ENCODE peak calls at places on chromosome 22, in nine cellular contexts. O is A549; Z is fibroblast of pulmonary artery; C is CD8-positive, alpha-beta T cell; H is HFFc6; P is gastrocnemius medialis; B is retinal pigment epithelial cell; R is fibroblast of lung; G is GM06990. A is an unnamed sample.

GRCh38 chr22:32448980-32449379 is 15.3 kb downstream of the BPIFC start:
- DNase-seq in O (no peak), Z (no peak), C (no peak), H (no peak), P (no peak), B (no peak), R (no peak), G (no peak), A (no peak)

GRCh38 chr22:50485221-50486131 is 1.2 kb upstream of the MIOX start:
- DNase-seq in O (no peak), Z (no peak), C (no peak), H (peak), P (no peak), B (no peak), R (no peak), G (peak), A (no peak)

GRCh38 chr22:27820896-27821866 is 19.6 kb upstream of the MN1 start:
- DNase-seq in O (no peak), Z (no peak), C (no peak), H (no peak), P (no peak), B (peak), R (peak), G (no peak), A (no peak)

GRCh38 chr22:42613869-42614268 is 814 bp downstream of the POLDIP3 start:
- DNase-seq in O (no peak), Z (no peak), C (no peak), H (no peak), P (no peak), B (no peak), R (peak), G (no peak), A (no peak)

GRCh38 chr22:36823177-36823839 is 6.5 kb upstream of the PVALB start:
- DNase-seq in O (no peak), Z (peak), C (no peak), H (no peak), P (no peak), B (no peak), R (peak), G (no peak), A (no peak)

GRCh38 chr22:49992921-49993648 is 19.5 kb downstream of the IL17REL start:
- DNase-seq in O (peak), Z (peak), C (peak), H (peak), P (peak), B (no peak), R (peak), G (no peak), A (peak)

GRCh38 chr22:21673534-21674321 is 7.9 kb downstream of the PPIL2 start:
- DNase-seq in O (no peak), Z (no peak), C (no peak), H (no peak), P (no peak), B (no peak), R (no peak), G (no peak), A (no peak)

GRCh38 chr22:42080287-42080686 is 787 bp downstream of the SMDT1 start:
- DNase-seq in O (no peak), Z (peak), C (no peak), H (peak), P (no peak), B (peak), R (peak), G (no peak), A (no peak)

GRCh38 chr22:32644252-32645100 is 157.0 kb upstream of the TIMP3 start:
- DNase-seq in O (no peak), Z (peak), C (peak), H (no peak), P (peak), B (no peak), R (peak), G (peak), A (no peak)

GRCh38 chr22:49959782-49960158 is 802 bp upstream of the PIM3 start:
- DNase-seq in O (no peak), Z (no peak), C (no peak), H (peak), P (peak), B (no peak), R (peak), G (no peak), A (no peak)

GRCh38 chr22:28141614-28142013 is 222.6 kb upstream of the PITPNB start:
- DNase-seq in O (no peak), Z (peak), C (no peak), H (peak), P (no peak), B (peak), R (peak), G (no peak), A (no peak)

GRCh38 chr22:49587987-49588386 is 239.7 kb downstream of the BRD1 start:
- DNase-seq in O (no peak), Z (no peak), C (no peak), H (no peak), P (peak), B (no peak), R (no peak), G (no peak), A (no peak)

GRCh38 chr22:45246060-45246985 is 5.6 kb upstream of the KIAA0930 start:
- DNase-seq in O (peak), Z (peak), C (no peak), H (peak), P (no peak), B (peak), R (peak), G (no peak), A (no peak)

GRCh38 chr22:45031629-45032403 is 22.0 kb upstream of the PHF21B start:
- DNase-seq in O (no peak), Z (no peak), C (no peak), H (no peak), P (no peak), B (no peak), R (no peak), G (no peak), A (no peak)

GRCh38 chr22:45319319-45319675 is 9.6 kb downstream of the FAM118A start:
- DNase-seq in O (no peak), Z (peak), C (no peak), H (no peak), P (no peak), B (no peak), R (peak), G (no peak), A (no peak)

GRCh38 chr22:19801340-19802000 is 40.9 kb downstream of the TBX1 start:
- DNase-seq in O (no peak), Z (no peak), C (no peak), H (no peak), P (no peak), B (no peak), R (peak), G (no peak), A (no peak)

GRCh38 chr22:48660795-48661740 is 1166.6 kb downstream of the BRD1 start:
- DNase-seq in O (no peak), Z (no peak), C (no peak), H (no peak), P (no peak), B (no peak), R (no peak), G (no peak), A (no peak)

DNA sequence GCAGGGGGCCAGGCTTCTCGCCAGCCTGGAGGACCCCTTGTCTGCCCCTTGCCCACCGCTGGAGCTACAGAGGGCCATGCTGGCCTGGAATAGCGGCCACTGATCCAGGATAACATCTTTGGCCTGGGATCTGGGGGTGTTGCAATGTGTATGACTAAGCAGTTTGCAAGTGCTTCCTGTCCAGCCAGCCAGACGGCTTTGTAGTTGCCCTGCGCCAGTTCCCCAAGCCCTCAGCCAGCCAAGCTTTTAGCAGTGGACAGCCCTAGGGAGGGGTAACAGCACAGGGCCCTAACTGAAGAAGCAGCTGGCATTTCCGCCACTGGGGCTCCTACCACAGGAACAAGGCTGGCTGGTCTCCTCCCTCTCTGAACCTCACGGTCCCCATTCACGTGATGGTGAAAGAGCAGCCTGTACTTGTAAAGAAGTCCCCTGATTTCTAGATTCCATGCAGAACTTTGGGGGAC is 32.1 kb downstream of the UQCR10 start:
- DNase-seq in O (peak), Z (peak), C (no peak), H (peak), P (peak), B (peak), R (peak), G (no peak), A (peak)
- TF ChIP-seq CTCF in O (no peak), Z (no peak), C (no peak), H (no peak), P (no peak), B (no peak), R (no peak), G (no peak), A (no peak)

DNA sequence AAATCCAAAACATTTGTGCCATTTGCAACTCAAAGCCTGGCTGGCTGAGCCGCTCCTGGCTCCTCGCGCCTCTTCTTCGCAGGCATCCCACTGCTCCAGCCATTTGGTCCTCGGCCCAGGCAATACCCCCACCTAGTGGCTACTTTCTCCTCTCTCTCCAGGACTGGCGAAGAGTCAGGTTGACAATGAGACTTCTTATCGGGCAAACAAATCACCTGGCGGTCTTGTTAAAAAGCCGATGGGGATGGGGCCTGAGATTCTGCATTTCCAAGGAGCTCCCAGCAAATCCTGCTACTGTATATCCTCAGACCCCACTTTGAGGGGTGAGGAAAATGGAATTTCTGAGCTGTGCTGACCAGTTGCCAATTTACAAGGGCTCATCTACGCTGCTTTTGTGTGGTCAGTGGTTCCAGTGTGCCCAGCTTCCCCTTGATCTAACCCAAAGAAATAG is 89.0 kb downstream of the ISX start:
- DNase-seq in O (peak), Z (peak), C (no peak), H (peak), P (no peak), B (peak), R (peak), G (no peak), A (no peak)
- TF ChIP-seq CTCF in O (peak), Z (peak), C (peak), H (peak), P (no peak), B (peak), R (peak), G (peak), A (peak)

DNA sequence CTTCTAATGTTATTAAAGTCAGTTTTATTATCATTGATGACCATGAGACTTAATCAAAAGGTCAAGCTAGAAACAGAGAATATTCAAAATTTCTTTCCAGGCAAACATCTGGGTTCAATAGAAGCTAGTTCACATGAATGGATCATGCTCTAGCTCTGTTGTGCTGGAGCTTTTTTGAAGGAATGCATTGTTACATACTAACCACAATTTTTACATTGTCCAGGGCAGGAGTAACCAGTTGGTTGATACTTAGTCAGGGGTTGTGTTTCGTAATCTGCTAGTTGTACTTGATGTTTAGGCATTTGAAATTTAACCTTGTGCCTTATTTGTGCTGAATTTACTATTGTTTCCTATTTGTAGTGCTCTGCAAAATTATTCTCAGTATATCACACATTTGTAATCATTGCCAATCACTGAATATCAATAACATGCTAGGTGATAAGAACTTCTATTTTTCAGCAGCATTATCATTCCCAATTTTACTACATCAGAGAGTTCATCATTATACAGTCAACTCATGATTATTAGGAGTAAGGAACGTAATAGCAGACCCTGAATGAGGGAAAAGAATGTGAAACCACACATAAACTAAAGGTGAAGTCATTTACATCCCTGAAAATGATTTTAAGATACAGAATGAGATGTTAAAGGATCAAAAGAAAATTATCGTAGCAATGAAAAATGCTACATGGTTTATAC is 23.2 kb downstream of the NF2 start:
- DNase-seq in O (no peak), Z (peak), C (no peak), H (peak), P (no peak), B (no peak), R (peak), G (no peak), A (no peak)
- TF ChIP-seq CTCF in O (no peak), Z (no peak), C (no peak), H (no peak), P (no peak), B (no peak), R (no peak), G (no peak), A (no peak)

DNA sequence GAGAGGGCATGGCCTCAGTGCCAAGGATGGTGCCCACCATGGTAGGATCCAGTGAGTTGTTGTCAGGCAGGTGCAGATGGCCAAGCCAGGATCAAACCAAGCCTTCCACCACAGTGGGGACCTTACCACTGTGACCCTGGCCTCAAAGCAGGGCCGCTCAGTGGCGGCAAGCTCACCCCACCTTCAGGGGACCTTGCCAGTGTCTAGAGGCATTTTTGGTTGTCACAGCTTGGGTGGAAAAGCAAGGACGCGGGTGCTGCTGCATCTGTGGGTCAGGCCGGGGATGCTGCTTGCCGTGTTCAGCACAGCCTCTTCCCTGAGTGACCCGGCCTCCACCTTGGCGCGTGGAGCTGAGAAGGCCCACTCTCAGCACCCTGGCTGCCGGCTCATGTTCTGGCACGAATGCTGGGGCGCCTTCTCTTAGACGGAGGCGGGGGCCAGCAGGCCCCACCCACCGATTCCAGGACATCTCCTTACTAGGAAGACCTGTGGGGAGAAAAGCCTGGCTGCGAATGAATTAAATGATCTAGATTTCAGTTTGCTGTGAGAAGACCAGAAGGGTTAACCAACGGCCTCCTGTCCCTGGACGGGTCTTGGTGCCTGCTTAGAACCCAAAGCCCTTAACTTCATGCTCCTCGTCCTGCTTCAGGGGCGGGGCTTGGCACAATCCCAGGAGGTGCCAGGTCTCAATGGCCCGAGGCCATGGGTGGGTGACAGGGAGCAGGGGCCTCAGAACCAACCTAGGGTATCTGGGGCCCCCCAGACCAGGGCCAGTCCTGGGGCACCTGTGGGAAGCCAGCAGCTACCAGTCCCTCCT is 18.9 kb downstream of the TRMU start:
- DNase-seq in O (no peak), Z (no peak), C (no peak), H (no peak), P (no peak), B (no peak), R (no peak), G (no peak), A (no peak)
- TF ChIP-seq CTCF in O (no peak), Z (no peak), C (no peak), H (no peak), P (no peak), B (no peak), R (no peak), G (no peak), A (no peak)

GRCh38 chr22:40544758-40545157 is 91.8 kb downstream of the MRTFA start:
- DNase-seq in O (no peak), Z (no peak), C (no peak), H (no peak), P (no peak), B (no peak), R (no peak), G (no peak), A (no peak)
- TF ChIP-seq CTCF in O (no peak), Z (no peak), C (no peak), H (no peak), P (no peak), B (no peak), R (no peak), G (no peak), A (no peak)

DNA sequence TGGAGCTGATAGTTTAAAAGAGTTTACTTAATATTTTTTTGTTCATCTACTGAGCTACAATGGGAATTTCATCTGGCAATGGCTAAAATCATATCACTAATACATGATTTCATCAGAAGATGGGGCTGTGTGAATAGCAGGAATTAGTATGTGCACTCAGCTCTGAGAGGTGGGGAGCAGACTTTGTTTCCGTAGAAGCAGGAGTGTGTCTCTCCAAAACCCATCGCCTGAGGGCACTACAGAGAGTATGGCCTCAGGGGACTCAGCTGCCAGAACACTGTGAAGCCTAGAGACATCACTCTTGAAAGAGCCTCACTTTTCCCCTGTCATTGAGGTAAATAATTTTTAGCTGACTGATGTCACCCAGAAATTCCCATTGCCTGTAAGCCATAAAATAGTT is 261.4 kb upstream of the ISX start:
- DNase-seq in O (no peak), Z (no peak), C (no peak), H (no peak), P (no peak), B (no peak), R (no peak), G (no peak), A (no peak)
- TF ChIP-seq CTCF in O (no peak), Z (no peak), C (no peak), H (no peak), P (no peak), B (no peak), R (no peak), G (no peak), A (no peak)

GRCh38 chr22:23789121-23789520 is 2.4 kb downstream of the SMARCB1 start:
- DNase-seq in O (no peak), Z (no peak), C (no peak), H (no peak), P (no peak), B (no peak), R (no peak), G (no peak), A (no peak)

GRCh38 chr22:23786261-23786710 is 480 bp upstream of the SMARCB1 start:
- DNase-seq in O (no peak), Z (no peak), C (no peak), H (no peak), P (no peak), B (no peak), R (no peak), G (no peak), A (no peak)

GRCh38 chr22:23786752-23787599 is at the start of gene SMARCB1:
- DNase-seq in O (peak), Z (peak), C (peak), H (peak), P (peak), B (peak), R (peak), G (peak), A (peak)

GRCh38 chr22:23787600-23787896 is 782 bp downstream of the SMARCB1 start:
- DNase-seq in O (no peak), Z (no peak), C (no peak), H (no peak), P (no peak), B (no peak), R (no peak), G (no peak), A (no peak)

DNA sequence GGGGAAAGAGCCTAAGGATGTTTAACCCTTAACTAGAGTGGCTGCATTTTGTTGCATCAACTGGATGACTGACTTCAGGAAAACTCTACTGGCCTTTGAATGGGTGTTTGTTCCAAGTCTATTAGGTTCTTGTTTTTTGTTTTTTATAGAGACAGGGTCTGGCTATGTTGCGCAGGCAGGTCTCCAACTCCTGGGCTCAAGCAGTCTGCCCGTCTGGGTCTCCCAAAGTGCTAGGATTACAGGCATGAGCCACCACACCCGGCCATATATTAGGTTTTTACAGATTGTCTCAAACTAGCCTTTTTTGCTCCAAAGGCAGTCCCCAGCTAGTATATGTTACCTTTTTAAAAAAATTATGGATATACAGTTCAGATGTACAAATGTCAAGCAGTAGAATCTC is 1.1 kb downstream of the SMARCB1 start:
- DNase-seq in O (no peak), Z (no peak), C (no peak), H (no peak), P (no peak), B (no peak), R (no peak), G (no peak), A (no peak)
- TF ChIP-seq CTCF in O (no peak), Z (no peak), C (no peak), H (no peak), P (no peak), B (no peak), R (no peak), G (no peak), A (no peak)

GRCh38 chr22:22878801-22879674 is 8.6 kb upstream of the IGLL5 start:
- DNase-seq in O (no peak), Z (no peak), C (no peak), H (no peak), P (no peak), B (no peak), R (no peak), G (no peak), A (no peak)
- TF ChIP-seq CTCF in O (no peak), Z (no peak), C (no peak), H (peak), P (no peak), B (peak), R (no peak), G (peak), A (no peak)

DNA sequence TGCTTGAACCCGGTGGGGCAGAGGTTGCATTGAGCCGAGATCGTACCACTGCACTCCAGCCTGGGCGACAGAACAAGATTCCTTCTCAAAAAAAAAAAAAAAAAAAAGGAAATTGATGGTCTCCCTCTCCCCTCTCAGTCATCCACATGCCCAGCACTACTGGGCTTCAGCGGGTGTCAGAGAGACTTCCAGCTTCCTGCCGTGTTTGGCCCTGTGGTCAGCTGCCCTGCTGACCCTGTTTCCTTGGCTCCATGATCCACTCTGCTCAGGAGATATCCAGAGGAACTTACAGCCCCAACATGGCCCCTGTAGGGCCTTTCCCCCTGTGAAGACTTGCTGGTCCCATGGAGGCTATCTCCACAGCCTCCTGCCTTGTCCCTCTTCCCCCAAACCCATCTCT is 6.1 kb upstream of the PNPLA3 start:
- DNase-seq in O (no peak), Z (no peak), C (no peak), H (no peak), P (no peak), B (no peak), R (no peak), G (no peak), A (no peak)
- TF ChIP-seq CTCF in O (no peak), Z (no peak), C (no peak), H (no peak), P (no peak), B (no peak), R (no peak), G (no peak), A (no peak)

A was measured in thoracic aorta.